ENCODE peak calls at places on chromosomes 5 and 9, in four cellular contexts. E, Z, X and H are unnamed samples.

GRCh38 chr9:121906074-121906520 is 187.0 kb downstream of the TTLL11 start:
- DNase-seq in X (no peak), E (peak), Z (no peak), H (peak)

GRCh38 chr5:109865636-109866035 is 175.9 kb downstream of the MAN2A1 start:
- DNase-seq in X (peak), E (peak), Z (peak), H (peak)

GRCh38 chr9:37200572-37201005 is 80.2 kb downstream of the ZCCHC7 start:
- DNase-seq in Z (peak), E (peak), X (peak), H (peak)

GRCh38 chr5:113293613-113294340 is 141.0 kb downstream of the TSSK1B start:
- DNase-seq in X (no peak), Z (peak), E (peak), H (peak)

GRCh38 chr5:78677777-78678668 is 29.5 kb upstream of the LHFPL2 start:
- DNase-seq in Z (peak), X (peak), E (peak), H (peak)

GRCh38 chr9:108813951-108814601 is 41.7 kb downstream of the ACTL7B start:
- DNase-seq in Z (peak), E (peak), X (peak), H (peak)

GRCh38 chr5:180652771-180653170 is 3.4 kb upstream of the FLT4 start:
- DNase-seq in Z (no peak), X (no peak), E (no peak), H (no peak)

GRCh38 chr5:141870226-141870625 is 8.0 kb downstream of the PCDH1 start:
- DNase-seq in X (no peak), E (no peak), Z (no peak), H (no peak)

GRCh38 chr9:19748278-19749126 is 40.3 kb downstream of the SLC24A2 start:
- DNase-seq in E (peak), X (peak), Z (peak), H (peak)

GRCh38 chr9:18023332-18023731 is 444.5 kb downstream of the SH3GL2 start:
- DNase-seq in E (peak), Z (peak), X (no peak), H (no peak)

GRCh38 chr5:38765461-38765861 is 80.4 kb upstream of the OSMR start:
- DNase-seq in E (peak), Z (peak), X (no peak), H (peak)

GRCh38 chr9:20022410-20022809 is 233.6 kb upstream of the SLC24A2 start:
- DNase-seq in E (peak), X (no peak), Z (peak), H (peak)

GRCh38 chr5:90709323-90710148 is 150.9 kb downstream of the ADGRV1 start:
- DNase-seq in X (peak), E (peak), Z (peak), H (peak)

GRCh38 chr9:71680189-71680983 is 87.9 kb downstream of the CEMIP2 start:
- DNase-seq in E (peak), X (no peak), Z (peak), H (peak)